ENCODE peak calls at places on chromosome 1, in five cellular contexts. One of them, this sample, is unnamed.

GRCh38 chr1:226983247-226983997 is 43.3 kb downstream of the COQ8A start:
- DNase-seq in fibroblast of mammary gland: no peak
- DNase-seq in PC-3: no peak
- DNase-seq in ovary: no peak
- DNase-seq in cardiac fibroblast: no peak
- DNase-seq in this sample: no peak

GRCh38 chr1:108017698-108018097 is 52.7 kb upstream of the VAV3 start:
- DNase-seq in fibroblast of mammary gland: peak; percentile 45
- DNase-seq in PC-3: peak; percentile 64
- DNase-seq in ovary: no peak
- DNase-seq in cardiac fibroblast: no peak
- DNase-seq in this sample: no peak

GRCh38 chr1:115534106-115534505 is 107.7 kb upstream of the VANGL1 start:
- DNase-seq in fibroblast of mammary gland: no peak
- DNase-seq in PC-3: no peak
- DNase-seq in ovary: no peak
- DNase-seq in cardiac fibroblast: no peak
- DNase-seq in this sample: no peak

GRCh38 chr1:165328136-165328535 is 28.4 kb downstream of the LMX1A start:
- DNase-seq in fibroblast of mammary gland: no peak
- DNase-seq in PC-3: no peak
- DNase-seq in ovary: no peak
- DNase-seq in cardiac fibroblast: no peak
- DNase-seq in this sample: peak; percentile 66

GRCh38 chr1:16048573-16049189 is 5.1 kb downstream of the CLCNKB start:
- DNase-seq in fibroblast of mammary gland: no peak
- DNase-seq in PC-3: no peak
- DNase-seq in ovary: peak; percentile 78
- DNase-seq in cardiac fibroblast: peak; percentile 57
- DNase-seq in this sample: no peak

GRCh38 chr1:94102126-94102525 is 18.8 kb downstream of the ABCA4 start:
- DNase-seq in fibroblast of mammary gland: no peak
- DNase-seq in PC-3: no peak
- DNase-seq in ovary: no peak
- DNase-seq in cardiac fibroblast: no peak
- DNase-seq in this sample: no peak

GRCh38 chr1:209879539-209879938 is 51.8 kb downstream of the UTP25 start:
- DNase-seq in fibroblast of mammary gland: peak; percentile 54
- DNase-seq in PC-3: peak; percentile 93
- DNase-seq in ovary: no peak
- DNase-seq in cardiac fibroblast: peak; percentile 46
- DNase-seq in this sample: no peak

GRCh38 chr1:70039485-70039884 is 165.9 kb downstream of the LRRC40 start:
- DNase-seq in fibroblast of mammary gland: no peak
- DNase-seq in PC-3: no peak
- DNase-seq in ovary: no peak
- DNase-seq in cardiac fibroblast: no peak
- DNase-seq in this sample: no peak

GRCh38 chr1:246447501-246447900 is 59.6 kb downstream of the SMYD3 start:
- DNase-seq in fibroblast of mammary gland: peak; percentile 75
- DNase-seq in PC-3: no peak
- DNase-seq in ovary: no peak
- DNase-seq in cardiac fibroblast: no peak
- DNase-seq in this sample: no peak

GRCh38 chr1:16122916-16123315 is 33.0 kb downstream of the EPHA2 start:
- DNase-seq in fibroblast of mammary gland: peak; percentile 98
- DNase-seq in PC-3: peak; percentile 50
- DNase-seq in ovary: no peak
- DNase-seq in cardiac fibroblast: peak; percentile 80
- DNase-seq in this sample: no peak

GRCh38 chr1:51086496-51087271 is 15.3 kb upstream of the C1orf185 start:
- DNase-seq in fibroblast of mammary gland: no peak
- DNase-seq in PC-3: no peak
- DNase-seq in ovary: no peak
- DNase-seq in cardiac fibroblast: no peak
- DNase-seq in this sample: no peak

GRCh38 chr1:199297901-199298300 is 659.1 kb downstream of the PTPRC start:
- DNase-seq in fibroblast of mammary gland: no peak
- DNase-seq in PC-3: no peak
- DNase-seq in ovary: no peak
- DNase-seq in cardiac fibroblast: peak; percentile 22
- DNase-seq in this sample: no peak

GRCh38 chr1:85857991-85858390 is 149.8 kb upstream of the ZNHIT6 start:
- DNase-seq in fibroblast of mammary gland: no peak
- DNase-seq in PC-3: no peak
- DNase-seq in ovary: no peak
- DNase-seq in cardiac fibroblast: no peak
- DNase-seq in this sample: no peak

GRCh38 chr1:1027723-1028266 is 7.9 kb downstream of the AGRN start:
- DNase-seq in fibroblast of mammary gland: no peak
- DNase-seq in PC-3: no peak
- DNase-seq in ovary: no peak
- DNase-seq in cardiac fibroblast: no peak
- DNase-seq in this sample: no peak

GRCh38 chr1:221810406-221810805 is 68.5 kb upstream of the DUSP10 start:
- DNase-seq in fibroblast of mammary gland: peak; percentile 73
- DNase-seq in PC-3: peak; percentile 98
- DNase-seq in ovary: no peak
- DNase-seq in cardiac fibroblast: no peak
- DNase-seq in this sample: no peak

GRCh38 chr1:65525297-65526048 is 105.0 kb downstream of the LEPR start:
- DNase-seq in fibroblast of mammary gland: no peak
- DNase-seq in PC-3: no peak
- DNase-seq in ovary: peak; percentile 38
- DNase-seq in cardiac fibroblast: peak; percentile 44
- DNase-seq in this sample: no peak

DNA sequence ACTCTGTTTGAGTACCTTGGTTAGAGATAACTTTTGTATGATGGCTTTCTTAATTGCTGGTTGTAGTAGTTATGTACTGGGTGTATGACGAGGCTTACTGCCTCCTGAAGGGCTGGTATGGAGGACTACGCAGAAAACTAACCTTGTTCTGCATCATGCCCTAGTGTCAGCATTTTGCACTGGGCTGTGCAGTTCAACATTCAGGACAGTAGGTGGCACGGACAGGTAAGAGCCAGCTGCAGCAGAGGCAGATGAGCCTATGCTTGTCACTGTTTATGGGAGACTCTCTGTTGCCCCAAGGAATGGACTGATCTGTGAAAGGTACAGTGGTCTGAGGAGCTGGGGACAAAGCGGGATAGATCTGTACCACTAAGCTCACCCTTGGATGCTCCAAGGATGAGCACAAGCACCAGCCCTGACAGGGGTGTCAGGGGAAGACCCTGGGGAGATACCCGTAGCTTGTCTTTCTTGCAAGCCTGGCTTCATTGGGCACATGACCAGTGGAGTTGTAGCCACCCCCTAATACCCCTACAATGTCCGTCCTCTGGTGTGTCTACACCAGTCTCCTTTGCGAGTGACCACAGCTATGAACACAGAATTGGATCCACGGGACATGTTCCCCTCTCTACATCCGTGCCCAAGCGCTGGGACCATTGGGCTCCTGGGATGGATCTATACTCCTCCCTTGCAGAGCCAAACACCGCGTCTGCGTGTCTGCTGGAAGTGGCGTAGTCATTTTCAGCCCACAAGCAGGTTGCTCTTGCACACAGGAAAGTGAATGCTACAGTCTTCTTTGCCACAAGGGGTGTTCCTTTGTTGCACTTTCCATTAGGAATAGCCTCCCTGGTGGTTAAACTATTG is 51.1 kb upstream of the CFHR3 start:
- DNase-seq in fibroblast of mammary gland: peak; percentile 64
- DNase-seq in PC-3: peak; percentile 46
- DNase-seq in ovary: no peak
- DNase-seq in cardiac fibroblast: peak; percentile 53
- DNase-seq in this sample: peak; percentile 50
- TF ChIP-seq CTCF in fibroblast of mammary gland: peak; percentile 86
- TF ChIP-seq CTCF in PC-3: peak; percentile 60
- TF ChIP-seq CTCF in ovary: no peak
- TF ChIP-seq CTCF in cardiac fibroblast: peak; percentile 70
- TF ChIP-seq CTCF in this sample: peak; percentile 100

GRCh38 chr1:244236721-244237120 is 185.6 kb downstream of the ZBTB18 start:
- DNase-seq in fibroblast of mammary gland: no peak
- DNase-seq in PC-3: no peak
- DNase-seq in ovary: no peak
- DNase-seq in cardiac fibroblast: no peak
- DNase-seq in this sample: no peak

GRCh38 chr1:244231572-244232315 is 180.7 kb downstream of the ZBTB18 start:
- DNase-seq in fibroblast of mammary gland: peak; percentile 21
- DNase-seq in PC-3: peak; percentile 79
- DNase-seq in ovary: peak; percentile 10
- DNase-seq in cardiac fibroblast: peak; percentile 21
- DNase-seq in this sample: no peak

GRCh38 chr1:244236101-244236500 is 185.0 kb downstream of the ZBTB18 start:
- DNase-seq in fibroblast of mammary gland: no peak
- DNase-seq in PC-3: no peak
- DNase-seq in ovary: no peak
- DNase-seq in cardiac fibroblast: no peak
- DNase-seq in this sample: no peak

GRCh38 chr1:244231193-244231571 is 180.1 kb downstream of the ZBTB18 start:
- DNase-seq in fibroblast of mammary gland: peak; percentile 43
- DNase-seq in PC-3: peak; percentile 79
- DNase-seq in ovary: no peak
- DNase-seq in cardiac fibroblast: no peak
- DNase-seq in this sample: no peak

GRCh38 chr1:244234009-244234643 is 183.0 kb downstream of the ZBTB18 start:
- DNase-seq in fibroblast of mammary gland: no peak
- DNase-seq in PC-3: no peak
- DNase-seq in ovary: no peak
- DNase-seq in cardiac fibroblast: no peak
- DNase-seq in this sample: no peak
- H3K4me3 ChIP-seq in fibroblast of mammary gland: no peak overlapping the region
- H3K4me3 ChIP-seq in PC-3: no peak overlapping the region
- H3K4me3 ChIP-seq in ovary: no peak overlapping the region
- H3K4me3 ChIP-seq in cardiac fibroblast: no peak overlapping the region
- H3K4me3 ChIP-seq in this sample: no peak overlapping the region

GRCh38 chr1:204828352-204828850 is 42.3 kb upstream of the NFASC start:
- DNase-seq in fibroblast of mammary gland: peak; percentile 49
- DNase-seq in PC-3: peak; percentile 86
- DNase-seq in ovary: peak; percentile 71
- DNase-seq in cardiac fibroblast: peak; percentile 38
- DNase-seq in this sample: no peak
- TF ChIP-seq CTCF in fibroblast of mammary gland: no peak
- TF ChIP-seq CTCF in PC-3: no peak
- TF ChIP-seq CTCF in ovary: peak; percentile 71
- TF ChIP-seq CTCF in cardiac fibroblast: no peak
- TF ChIP-seq CTCF in this sample: peak; percentile 15

DNA sequence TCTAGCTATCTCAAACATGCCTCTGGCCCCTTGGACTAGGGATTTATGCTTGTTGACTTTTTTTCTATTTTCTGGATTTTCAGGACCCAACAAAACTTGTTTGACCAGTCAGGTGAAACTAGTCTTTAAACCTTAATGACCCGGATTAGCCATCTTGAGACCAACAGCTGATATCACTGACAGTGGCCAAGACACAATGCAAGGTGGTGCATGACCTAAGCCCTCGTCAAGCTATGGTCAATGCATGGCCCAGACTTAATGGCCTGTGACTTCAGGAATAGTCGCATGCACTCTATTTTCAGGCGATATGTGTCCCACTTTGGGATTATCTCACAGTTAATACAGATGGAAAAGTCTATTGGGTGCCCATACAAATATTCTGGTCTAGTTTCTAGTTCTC is 190.4 kb downstream of the ZBTB18 start:
- DNase-seq in fibroblast of mammary gland: no peak
- DNase-seq in PC-3: no peak
- DNase-seq in ovary: no peak
- DNase-seq in cardiac fibroblast: no peak
- DNase-seq in this sample: peak; percentile 35
- H3K4me3 ChIP-seq in fibroblast of mammary gland: no peak overlapping the region
- H3K4me3 ChIP-seq in PC-3: no peak overlapping the region
- H3K4me3 ChIP-seq in ovary: no peak overlapping the region
- H3K4me3 ChIP-seq in cardiac fibroblast: no peak overlapping the region
- H3K4me3 ChIP-seq in this sample: no peak overlapping the region

GRCh38 chr1:180181048-180181447 is 26.4 kb downstream of the QSOX1 start:
- DNase-seq in fibroblast of mammary gland: peak; percentile 27
- DNase-seq in PC-3: peak; percentile 18
- DNase-seq in ovary: no peak
- DNase-seq in cardiac fibroblast: no peak
- DNase-seq in this sample: no peak
- TF ChIP-seq CTCF in fibroblast of mammary gland: peak; percentile 40
- TF ChIP-seq CTCF in PC-3: peak; percentile 49
- TF ChIP-seq CTCF in ovary: no peak
- TF ChIP-seq CTCF in cardiac fibroblast: peak; percentile 37
- TF ChIP-seq CTCF in this sample: no peak

GRCh38 chr1:202213361-202214088 is 19.9 kb downstream of the LGR6 start:
- DNase-seq in fibroblast of mammary gland: no peak
- DNase-seq in PC-3: peak; percentile 42
- DNase-seq in ovary: no peak
- DNase-seq in cardiac fibroblast: no peak
- DNase-seq in this sample: no peak
- H3K4me3 ChIP-seq in fibroblast of mammary gland: no peak overlapping the region
- H3K4me3 ChIP-seq in PC-3: peak overlapping the region; percentile 62
- H3K4me3 ChIP-seq in ovary: no peak overlapping the region
- H3K4me3 ChIP-seq in cardiac fibroblast: no peak overlapping the region
- H3K4me3 ChIP-seq in this sample: no peak overlapping the region

GRCh38 chr1:119516680-119517079 is 9.7 kb downstream of the HSD3B1 start:
- DNase-seq in fibroblast of mammary gland: no peak
- DNase-seq in PC-3: no peak
- DNase-seq in ovary: no peak
- DNase-seq in cardiac fibroblast: no peak
- DNase-seq in this sample: no peak
- TF ChIP-seq CTCF in fibroblast of mammary gland: no peak
- TF ChIP-seq CTCF in PC-3: peak; percentile 9
- TF ChIP-seq CTCF in ovary: no peak
- TF ChIP-seq CTCF in cardiac fibroblast: no peak
- TF ChIP-seq CTCF in this sample: no peak

GRCh38 chr1:30815556-30815955 is 58.0 kb upstream of the LAPTM5 start:
- DNase-seq in fibroblast of mammary gland: no peak
- DNase-seq in PC-3: no peak
- DNase-seq in ovary: no peak
- DNase-seq in cardiac fibroblast: no peak
- DNase-seq in this sample: no peak

GRCh38 chr1:30817083-30817450 is 59.5 kb upstream of the LAPTM5 start:
- DNase-seq in fibroblast of mammary gland: no peak
- DNase-seq in PC-3: no peak
- DNase-seq in ovary: no peak
- DNase-seq in cardiac fibroblast: peak; percentile 26
- DNase-seq in this sample: no peak

GRCh38 chr1:30817548-30817947 is 60.0 kb upstream of the LAPTM5 start:
- DNase-seq in fibroblast of mammary gland: no peak
- DNase-seq in PC-3: no peak
- DNase-seq in ovary: no peak
- DNase-seq in cardiac fibroblast: no peak
- DNase-seq in this sample: no peak

GRCh38 chr1:30814292-30814691 is 56.7 kb upstream of the LAPTM5 start:
- DNase-seq in fibroblast of mammary gland: no peak
- DNase-seq in PC-3: no peak
- DNase-seq in ovary: no peak
- DNase-seq in cardiac fibroblast: no peak
- DNase-seq in this sample: no peak

GRCh38 chr1:30816211-30817082 is 58.9 kb upstream of the LAPTM5 start:
- DNase-seq in fibroblast of mammary gland: peak; percentile 88
- DNase-seq in PC-3: peak; percentile 84
- DNase-seq in ovary: peak; percentile 23
- DNase-seq in cardiac fibroblast: peak; percentile 80
- DNase-seq in this sample: no peak
- H3K4me3 ChIP-seq in fibroblast of mammary gland: no peak overlapping the region
- H3K4me3 ChIP-seq in PC-3: no peak overlapping the region
- H3K4me3 ChIP-seq in ovary: no peak overlapping the region
- H3K4me3 ChIP-seq in cardiac fibroblast: no peak overlapping the region
- H3K4me3 ChIP-seq in this sample: no peak overlapping the region